ENCODE peak calls at places on chromosomes 7 and 10, in eight cellular contexts. R is activated naive CD4-positive, alpha-beta T cell treated with Interleukin-2 at 50 U/mL for 16 hours; H is activated effector memory CD4-positive, alpha-beta T cell treated with Interleukin-2 at 50 U/mL for 16 hours; E is GM23338; L is lung; B is lower lobe of right lung; D is colonic mucosa; Y is cardiac septum. X is an unnamed sample.

GRCh38 chr10:78964952-78965633 is 103.7 kb upstream of the ZMIZ1 start:
- DNase-seq in R (no peak), H (no peak), E (peak; percentile 81), L (no peak), B (no peak), D (no peak), Y (no peak), X (peak; percentile 79)

GRCh38 chr7:29953735-29954347 is 35.8 kb downstream of the SCRN1 start:
- DNase-seq in R (no peak), H (no peak), E (peak; percentile 28), L (no peak), B (no peak), D (no peak), Y (no peak), X (no peak)

GRCh38 chr10:96271017-96271815 is at the start of gene BLNK:
- DNase-seq in R (no peak), H (no peak), E (no peak), L (peak; percentile 91), B (peak; percentile 87), D (peak; percentile 80), Y (no peak), X (peak; percentile 86)

GRCh38 chr10:95909591-95909990 is 1.8 kb downstream of the CC2D2B start:
- DNase-seq in R (no peak), H (no peak), E (no peak), L (no peak), B (no peak), D (no peak), Y (no peak), X (no peak)

GRCh38 chr10:30647089-30647488 is 17.5 kb upstream of the LYZL2 start:
- DNase-seq in R (no peak), H (no peak), E (no peak), L (no peak), B (no peak), D (no peak), Y (peak; percentile 41), X (no peak)

GRCh38 chr7:22488643-22489462 is 11.1 kb downstream of the STEAP1B start:
- DNase-seq in R (peak; percentile 57), H (peak; percentile 21), E (peak; percentile 91), L (peak; percentile 76), B (peak; percentile 51), D (peak; percentile 82), Y (no peak), X (peak; percentile 54)

GRCh38 chr10:127882391-127882790 is 10.3 kb downstream of the CLRN3 start:
- DNase-seq in R (no peak), H (no peak), E (no peak), L (peak; percentile 14), B (no peak), D (no peak), Y (no peak), X (no peak)

GRCh38 chr7:91201731-91202130 is 62.5 kb upstream of the FZD1 start:
- DNase-seq in R (no peak), H (no peak), E (no peak), L (no peak), B (no peak), D (no peak), Y (no peak), X (no peak)

GRCh38 chr10:126972622-126973414 is 67.6 kb downstream of the DOCK1 start:
- DNase-seq in R (no peak), H (no peak), E (no peak), L (no peak), B (no peak), D (no peak), Y (no peak), X (peak; percentile 72)

GRCh38 chr7:98619450-98620321 is 2.6 kb downstream of the NPTX2 start:
- DNase-seq in R (no peak), H (no peak), E (peak; percentile 66), L (peak; percentile 53), B (no peak), D (no peak), Y (no peak), X (peak; percentile 21)

GRCh38 chr10:51687296-51687695 is 12.1 kb downstream of the CSTF2T start:
- DNase-seq in R (no peak), H (no peak), E (no peak), L (no peak), B (no peak), D (no peak), Y (no peak), X (no peak)

GRCh38 chr10:119211625-119212441 is 4.5 kb downstream of the GRK5 start:
- DNase-seq in R (no peak), H (no peak), E (no peak), L (no peak), B (no peak), D (no peak), Y (no peak), X (no peak)

GRCh38 chr10:29243750-29244149 is 45.1 kb upstream of the LYZL1 start:
- DNase-seq in R (no peak), H (no peak), E (peak; percentile 68), L (no peak), B (no peak), D (peak; percentile 22), Y (no peak), X (peak; percentile 14)

GRCh38 chr7:12623223-12623622 is 52.7 kb downstream of the SCIN start:
- DNase-seq in R (no peak), H (no peak), E (no peak), L (no peak), B (no peak), D (no peak), Y (no peak), X (no peak)

GRCh38 chr7:158051372-158051760 is 536.3 kb downstream of the PTPRN2 start:
- DNase-seq in R (no peak), H (no peak), E (no peak), L (no peak), B (peak; percentile 2), D (no peak), Y (peak; percentile 49), X (no peak)

GRCh38 chr10:45580371-45580770 is 92.2 kb downstream of the ZFAND4 start:
- DNase-seq in R (no peak), H (no peak), E (no peak), L (no peak), B (no peak), D (no peak), Y (no peak), X (no peak)

GRCh38 chr7:44953156-44953555 is 25.7 kb downstream of the MYO1G start:
- DNase-seq in R (no peak), H (no peak), E (no peak), L (no peak), B (no peak), D (no peak), Y (no peak), X (no peak)

GRCh38 chr7:84110400-84110799 is 84.2 kb downstream of the SEMA3A start:
- DNase-seq in R (no peak), H (no peak), E (peak; percentile 80), L (no peak), B (no peak), D (no peak), Y (no peak), X (no peak)

GRCh38 chr10:76230866-76231257 is 799.4 kb downstream of the LRMDA start:
- DNase-seq in R (no peak), H (no peak), E (peak; percentile 60), L (no peak), B (no peak), D (no peak), Y (no peak), X (no peak)

GRCh38 chr7:152078025-152078424 is 52.6 kb downstream of the GALNT11 start:
- DNase-seq in R (no peak), H (no peak), E (no peak), L (no peak), B (no peak), D (no peak), Y (no peak), X (no peak)

GRCh38 chr7:94559972-94560371 is 50.4 kb downstream of the CASD1 start:
- DNase-seq in R (no peak), H (no peak), E (no peak), L (no peak), B (no peak), D (no peak), Y (no peak), X (peak; percentile 30)

GRCh38 chr10:45591262-45591661 is 81.3 kb downstream of the ZFAND4 start:
- DNase-seq in R (no peak), H (no peak), E (no peak), L (no peak), B (no peak), D (no peak), Y (no peak), X (no peak)

GRCh38 chr10:103262229-103262628 is 14.7 kb upstream of the INA start:
- DNase-seq in R (no peak), H (no peak), E (no peak), L (no peak), B (no peak), D (no peak), Y (no peak), X (peak; percentile 37)